ENCODE peak calls at places on chromosomes 1 and 21, in seven cellular contexts. Q, C, U, Y, W, X and E are unnamed samples.

GRCh38 chr1:207985190-207985589 is 74.3 kb upstream of the CD34 start:
- DNase-seq in U (no peak), W (no peak), X (no peak), Y (no peak), Q (no peak), C (no peak), E (no peak)

GRCh38 chr1:233172201-233172600 is 123.3 kb downstream of the PCNX2 start:
- DNase-seq in Q (no peak), U (no peak), C (no peak), X (peak), Y (peak), W (peak), E (peak)

GRCh38 chr1:180268556-180269044 is 38.5 kb downstream of the LHX4 start:
- DNase-seq in C (no peak), X (no peak), Y (no peak), W (no peak), Q (no peak), U (no peak), E (no peak)

GRCh38 chr21:28959367-28960099 is 33.1 kb downstream of the LTN1 start:
- DNase-seq in Q (no peak), C (no peak), Y (peak), X (peak), U (no peak), W (peak), E (no peak)

GRCh38 chr1:9728451-9729295 is 77.1 kb downstream of the PIK3CD start:
- DNase-seq in Q (peak), U (no peak), C (no peak), Y (no peak), W (no peak), X (no peak), E (no peak)

GRCh38 chr1:218711021-218711420 is 365.9 kb downstream of the TGFB2 start:
- DNase-seq in U (no peak), X (peak), W (no peak), C (no peak), Y (no peak), Q (no peak), E (no peak)

GRCh38 chr1:22285545-22286396 is 142.9 kb upstream of the WNT4 start:
- DNase-seq in U (no peak), W (no peak), X (no peak), Q (no peak), C (peak), Y (no peak), E (no peak)

GRCh38 chr1:14300991-14301703 is 297.3 kb upstream of the KAZN start:
- DNase-seq in W (peak), Y (no peak), U (peak), Q (no peak), C (no peak), X (no peak), E (peak)

GRCh38 chr1:175673236-175674150 is 69.9 kb downstream of the TNR start:
- DNase-seq in C (no peak), Y (no peak), Q (no peak), W (no peak), U (no peak), X (no peak), E (no peak)

GRCh38 chr1:148373236-148373935 is 109.7 kb downstream of the PPIAL4G start:
- DNase-seq in C (no peak), Y (no peak), Q (no peak), W (no peak), U (no peak), X (no peak), E (no peak)

GRCh38 chr1:7302873-7303272 is 468.2 kb upstream of the VAMP3 start:
- DNase-seq in W (no peak), X (no peak), Q (no peak), Y (no peak), U (no peak), C (no peak), E (no peak)

GRCh38 chr1:196306421-196306820 is 301.8 kb downstream of the KCNT2 start:
- DNase-seq in W (no peak), C (no peak), Q (no peak), U (no peak), X (no peak), Y (no peak), E (no peak)

GRCh38 chr1:234893725-234894630 is 234.7 kb downstream of the TOMM20 start:
- DNase-seq in Q (no peak), U (no peak), Y (peak), X (peak), W (no peak), C (no peak), E (peak)

GRCh38 chr1:61259379-61260148 is 177.2 kb downstream of the NFIA start:
- DNase-seq in U (no peak), W (no peak), C (no peak), Q (no peak), Y (no peak), X (no peak), E (no peak)

GRCh38 chr1:61898658-61899057 is 156.4 kb downstream of the PATJ start:
- DNase-seq in X (no peak), Q (no peak), Y (no peak), W (no peak), C (no peak), U (no peak), E (no peak)

GRCh38 chr21:29664615-29665014 is 275.2 kb downstream of the GRIK1 start:
- DNase-seq in Y (no peak), W (no peak), Q (no peak), X (no peak), U (no peak), C (no peak), E (no peak)

GRCh38 chr1:209815931-209816338 is 10.0 kb upstream of the IRF6 start:
- DNase-seq in X (no peak), W (peak), Y (no peak), Q (no peak), U (no peak), C (no peak), E (peak)

GRCh38 chr1:231176421-231176820 is 14.6 kb downstream of the TRIM67 start:
- DNase-seq in Q (no peak), X (no peak), C (no peak), U (no peak), Y (no peak), W (no peak), E (no peak)

GRCh38 chr21:37047079-37047478 is 25.8 kb downstream of the PIGP start:
- DNase-seq in Q (no peak), C (peak), U (no peak), Y (no peak), X (no peak), W (no peak), E (no peak)

GRCh38 chr1:32137111-32137510 is 29.3 kb downstream of the KPNA6 start:
- DNase-seq in U (no peak), Q (no peak), C (no peak), X (no peak), Y (no peak), W (peak), E (no peak)

GRCh38 chr1:27598902-27599528 is 4.9 kb downstream of the AHDC1 start:
- DNase-seq in Q (no peak), C (no peak), U (peak), W (no peak), X (peak), Y (no peak), E (no peak)

GRCh38 chr1:108117908-108118902 is 81.9 kb downstream of the SLC25A24 start:
- DNase-seq in C (no peak), Y (peak), U (no peak), Q (no peak), X (peak), W (peak), E (no peak)

GRCh38 chr1:158793604-158794003 is 12.6 kb upstream of the OR6N2 start:
- DNase-seq in C (no peak), U (no peak), Q (no peak), W (no peak), Y (no peak), X (no peak), E (no peak)

GRCh38 chr1:19010995-19011696 is 54.7 kb upstream of the IFFO2 start:
- DNase-seq in X (peak), C (peak), W (peak), U (peak), Y (peak), Q (peak), E (peak)

GRCh38 chr1:89884718-89885596 is 64.1 kb downstream of the LRRC8D start:
- DNase-seq in X (peak), W (no peak), Q (no peak), U (no peak), Y (no peak), C (no peak), E (no peak)

GRCh38 chr1:167516404-167517388 is 1.6 kb downstream of the CD247 start:
- DNase-seq in C (no peak), U (no peak), Y (no peak), Q (no peak), W (no peak), X (no peak), E (no peak)

GRCh38 chr1:9580942-9581341 is 7.8 kb upstream of the TMEM201 start:
- DNase-seq in X (no peak), U (no peak), W (no peak), Y (no peak), Q (no peak), C (no peak), E (no peak)

GRCh38 chr1:206107168-206107544 is 10.0 kb downstream of the AVPR1B start:
- DNase-seq in Y (no peak), X (no peak), W (no peak), C (no peak), U (no peak), Q (no peak), E (no peak)

GRCh38 chr1:109777980-109778625 is 14.4 kb upstream of the EPS8L3 start:
- DNase-seq in X (no peak), Y (no peak), Q (no peak), C (no peak), W (no peak), U (peak), E (no peak)

GRCh38 chr1:93559045-93559444 is 111.1 kb downstream of the FNBP1L start:
- DNase-seq in Y (no peak), C (no peak), X (no peak), W (no peak), Q (no peak), U (no peak), E (no peak)